ENCODE peak calls at places on chromosome 16, in five cellular contexts. F, W, X, D and A are unnamed samples.

GRCh38 chr16:66742409-66742808 is 9.0 kb downstream of the DYNC1LI2 start:
- DNase-seq in X (no peak), W (no peak), F (no peak), D (no peak), A (no peak)

GRCh38 chr16:67279296-67280089 is at the start of gene PLEKHG4:
- DNase-seq in W (peak), X (peak), D (peak), F (peak), A (peak)

GRCh38 chr16:89290887-89291286 is 73.4 kb downstream of the ZNF778 start:
- DNase-seq in F (no peak), D (no peak), X (no peak), W (no peak), A (no peak)

GRCh38 chr16:12349950-12350842 is 373.7 kb downstream of the SNX29 start:
- DNase-seq in F (no peak), W (no peak), X (no peak), D (no peak), A (no peak)

GRCh38 chr16:70751593-70751992 is 49.4 kb downstream of the VAC14 start:
- DNase-seq in W (no peak), X (no peak), D (no peak), F (no peak), A (no peak)

GRCh38 chr16:64841482-64841881 is 280.4 kb downstream of the CDH11 start:
- DNase-seq in D (no peak), X (no peak), W (no peak), F (no peak), A (no peak)

GRCh38 chr16:72424776-72425175 is 252.8 kb upstream of the PMFBP1 start:
- DNase-seq in X (no peak), D (no peak), F (peak), W (no peak), A (no peak)

GRCh38 chr16:30875881-30876791 is 17.7 kb downstream of the BCL7C start:
- DNase-seq in D (peak), W (peak), X (no peak), F (no peak), A (no peak)

GRCh38 chr16:72985148-72985882 is 62.6 kb downstream of the ZFHX3 start:
- DNase-seq in W (no peak), X (peak), F (peak), D (peak), A (no peak)

GRCh38 chr16:29974291-29975133 is 844 bp downstream of the TAOK2 start:
- DNase-seq in W (no peak), X (peak), D (peak), F (no peak), A (no peak)

GRCh38 chr16:17177968-17178880 is 292.5 kb downstream of the XYLT1 start:
- DNase-seq in W (no peak), X (no peak), D (peak), F (no peak), A (no peak)

GRCh38 chr16:48276102-48276501 is 28.8 kb upstream of the ABCC11 start:
- DNase-seq in F (peak), X (no peak), D (no peak), W (no peak), A (no peak)

GRCh38 chr16:11183951-11184350 is 72.1 kb downstream of the SOCS1 start:
- DNase-seq in W (no peak), F (no peak), X (peak), D (no peak), A (no peak)

GRCh38 chr16:27238591-27238990 is 30.0 kb downstream of the NSMCE1 start:
- DNase-seq in D (no peak), X (no peak), W (no peak), F (no peak), A (no peak)

GRCh38 chr16:11250786-11251524 is 5.0 kb downstream of the SOCS1 start:
- DNase-seq in W (no peak), X (no peak), F (no peak), D (no peak), A (no peak)

GRCh38 chr16:88638323-88639230 is at the start of gene IL17C:
- DNase-seq in F (no peak), D (no peak), W (no peak), X (no peak), A (no peak)

GRCh38 chr16:79411357-79411756 is 189.2 kb downstream of the MAF start:
- DNase-seq in X (no peak), F (no peak), D (no peak), W (no peak), A (no peak)

GRCh38 chr16:59148756-59149155 is 414.6 kb upstream of the GOT2 start:
- DNase-seq in W (no peak), X (no peak), D (peak), F (no peak), A (no peak)

GRCh38 chr16:1706386-1707192 is 594 bp downstream of the MAPK8IP3 start:
- DNase-seq in D (peak), X (no peak), F (no peak), W (peak), A (no peak)

GRCh38 chr16:8721693-8722348 is 47.4 kb downstream of the ABAT start:
- DNase-seq in F (no peak), W (no peak), X (no peak), D (no peak), A (no peak)

GRCh38 chr16:69064164-69064563 is 41.3 kb upstream of the HAS3 start:
- DNase-seq in D (no peak), F (no peak), W (no peak), X (no peak), A (no peak)

GRCh38 chr16:27304881-27305280 is 8.9 kb upstream of the IL4R start:
- DNase-seq in D (no peak), F (no peak), W (no peak), X (no peak), A (no peak)

GRCh38 chr16:3787924-3788661 is 70.8 kb upstream of the TRAP1 start:
- DNase-seq in X (no peak), W (no peak), F (no peak), D (no peak), A (no peak)

GRCh38 chr16:1180772-1181714 is 28.1 kb downstream of the CACNA1H start:
- DNase-seq in W (no peak), F (no peak), X (peak), D (no peak), A (no peak)

GRCh38 chr16:85945424-85945751 is 46.4 kb downstream of the IRF8 start:
- DNase-seq in D (no peak), F (no peak), W (no peak), X (no peak), A (no peak)

GRCh38 chr16:69465083-69465721 is 40.8 kb downstream of the CYB5B start:
- DNase-seq in X (no peak), D (no peak), F (no peak), W (no peak), A (no peak)

GRCh38 chr16:65739518-65739917 is 617.7 kb upstream of the CDH11 start:
- DNase-seq in F (no peak), D (no peak), W (no peak), X (no peak), A (no peak)

GRCh38 chr16:3022697-3023414 is 886 bp downstream of the HCFC1R1 start:
- DNase-seq in F (no peak), X (peak), D (peak), W (peak), A (no peak)

GRCh38 chr16:10098991-10099390 is 83.2 kb downstream of the GRIN2A start:
- DNase-seq in X (no peak), D (peak), F (no peak), W (no peak), A (no peak)